ENCODE peak calls at places on chromosomes 11 and 22, in ten cellular contexts. One of them, this sample, is unnamed.

GRCh38 chr11:61567286-61568061 is 13.4 kb downstream of the SYT7 start:
- DNase-seq in NCI-H1105 treated with DMSO at 0.1 percent for 48 hours: no peak
- DNase-seq in NCI-H510A: peak
- DNase-seq in left ventricle myocardium inferior: peak
- DNase-seq in PC-3: peak
- DNase-seq in BE2C: no peak
- DNase-seq in thoracic aorta: no peak
- DNase-seq in ovary: peak
- DNase-seq in stimulated activated naive CD4-positive, alpha-beta T cell: peak
- DNase-seq in NB4: peak
- DNase-seq in this sample: peak

GRCh38 chr11:62908468-62909072 is 12.6 kb downstream of the CHRM1 start:
- DNase-seq in stimulated activated naive CD4-positive, alpha-beta T cell: no peak
- DNase-seq in BE2C: peak
- DNase-seq in NCI-H1105 treated with DMSO at 0.1 percent for 48 hours: no peak
- DNase-seq in NCI-H510A: no peak
- DNase-seq in thoracic aorta: no peak
- DNase-seq in PC-3: no peak
- DNase-seq in NB4: no peak
- DNase-seq in ovary: no peak
- DNase-seq in left ventricle myocardium inferior: no peak
- DNase-seq in this sample: no peak

GRCh38 chr22:46453006-46453828 is 84.2 kb downstream of the CELSR1 start:
- DNase-seq in thoracic aorta: no peak
- DNase-seq in NCI-H1105 treated with DMSO at 0.1 percent for 48 hours: no peak
- DNase-seq in PC-3: no peak
- DNase-seq in left ventricle myocardium inferior: no peak
- DNase-seq in BE2C: no peak
- DNase-seq in ovary: no peak
- DNase-seq in NB4: no peak
- DNase-seq in NCI-H510A: no peak
- DNase-seq in stimulated activated naive CD4-positive, alpha-beta T cell: no peak
- DNase-seq in this sample: no peak

GRCh38 chr11:14446701-14447169 is 52.9 kb downstream of the COPB1 start:
- DNase-seq in ovary: no peak
- DNase-seq in left ventricle myocardium inferior: no peak
- DNase-seq in BE2C: no peak
- DNase-seq in NB4: no peak
- DNase-seq in PC-3: peak
- DNase-seq in NCI-H1105 treated with DMSO at 0.1 percent for 48 hours: no peak
- DNase-seq in NCI-H510A: no peak
- DNase-seq in thoracic aorta: no peak
- DNase-seq in stimulated activated naive CD4-positive, alpha-beta T cell: no peak
- DNase-seq in this sample: no peak

GRCh38 chr22:46969491-46969890 is 207.0 kb downstream of the TBC1D22A start:
- DNase-seq in left ventricle myocardium inferior: no peak
- DNase-seq in thoracic aorta: no peak
- DNase-seq in stimulated activated naive CD4-positive, alpha-beta T cell: no peak
- DNase-seq in NCI-H1105 treated with DMSO at 0.1 percent for 48 hours: no peak
- DNase-seq in PC-3: no peak
- DNase-seq in NB4: peak
- DNase-seq in ovary: no peak
- DNase-seq in NCI-H510A: no peak
- DNase-seq in BE2C: no peak
- DNase-seq in this sample: no peak

GRCh38 chr22:44752285-44753188 is at the start of gene ARHGAP8:
- DNase-seq in NB4: no peak
- DNase-seq in PC-3: peak
- DNase-seq in NCI-H1105 treated with DMSO at 0.1 percent for 48 hours: peak
- DNase-seq in thoracic aorta: no peak
- DNase-seq in BE2C: no peak
- DNase-seq in NCI-H510A: peak
- DNase-seq in stimulated activated naive CD4-positive, alpha-beta T cell: peak
- DNase-seq in left ventricle myocardium inferior: no peak
- DNase-seq in ovary: no peak
- DNase-seq in this sample: no peak

GRCh38 chr11:99505319-99505718 is 484.6 kb downstream of the CNTN5 start:
- DNase-seq in BE2C: no peak
- DNase-seq in NB4: no peak
- DNase-seq in ovary: no peak
- DNase-seq in thoracic aorta: no peak
- DNase-seq in left ventricle myocardium inferior: no peak
- DNase-seq in NCI-H1105 treated with DMSO at 0.1 percent for 48 hours: no peak
- DNase-seq in PC-3: peak
- DNase-seq in stimulated activated naive CD4-positive, alpha-beta T cell: no peak
- DNase-seq in NCI-H510A: no peak
- DNase-seq in this sample: no peak

GRCh38 chr22:48477031-48477721 is 1350.5 kb downstream of the BRD1 start:
- DNase-seq in NCI-H510A: no peak
- DNase-seq in NB4: no peak
- DNase-seq in thoracic aorta: no peak
- DNase-seq in NCI-H1105 treated with DMSO at 0.1 percent for 48 hours: no peak
- DNase-seq in left ventricle myocardium inferior: peak
- DNase-seq in PC-3: no peak
- DNase-seq in BE2C: no peak
- DNase-seq in stimulated activated naive CD4-positive, alpha-beta T cell: no peak
- DNase-seq in ovary: peak
- DNase-seq in this sample: no peak

GRCh38 chr11:61896665-61897386 is 5.5 kb upstream of the FADS3 start:
- DNase-seq in NCI-H510A: no peak
- DNase-seq in stimulated activated naive CD4-positive, alpha-beta T cell: no peak
- DNase-seq in ovary: no peak
- DNase-seq in PC-3: no peak
- DNase-seq in left ventricle myocardium inferior: no peak
- DNase-seq in NCI-H1105 treated with DMSO at 0.1 percent for 48 hours: no peak
- DNase-seq in BE2C: no peak
- DNase-seq in NB4: no peak
- DNase-seq in thoracic aorta: no peak
- DNase-seq in this sample: no peak

GRCh38 chr11:66328036-66328306 is 8.3 kb downstream of the RIN1 start:
- DNase-seq in left ventricle myocardium inferior: no peak
- DNase-seq in stimulated activated naive CD4-positive, alpha-beta T cell: no peak
- DNase-seq in thoracic aorta: no peak
- DNase-seq in ovary: no peak
- DNase-seq in NCI-H1105 treated with DMSO at 0.1 percent for 48 hours: no peak
- DNase-seq in NB4: no peak
- DNase-seq in BE2C: no peak
- DNase-seq in NCI-H510A: no peak
- DNase-seq in PC-3: no peak
- DNase-seq in this sample: peak

GRCh38 chr22:26476705-26477340 is 6.8 kb downstream of the HPS4 start:
- DNase-seq in left ventricle myocardium inferior: no peak
- DNase-seq in NCI-H1105 treated with DMSO at 0.1 percent for 48 hours: no peak
- DNase-seq in NCI-H510A: no peak
- DNase-seq in BE2C: no peak
- DNase-seq in PC-3: no peak
- DNase-seq in stimulated activated naive CD4-positive, alpha-beta T cell: no peak
- DNase-seq in thoracic aorta: no peak
- DNase-seq in NB4: peak
- DNase-seq in ovary: no peak
- DNase-seq in this sample: no peak

GRCh38 chr11:121448431-121448941 is 3.6 kb upstream of the SORL1 start:
- DNase-seq in BE2C: no peak
- DNase-seq in stimulated activated naive CD4-positive, alpha-beta T cell: no peak
- DNase-seq in NB4: peak
- DNase-seq in NCI-H1105 treated with DMSO at 0.1 percent for 48 hours: no peak
- DNase-seq in left ventricle myocardium inferior: no peak
- DNase-seq in PC-3: no peak
- DNase-seq in ovary: no peak
- DNase-seq in NCI-H510A: no peak
- DNase-seq in thoracic aorta: no peak
- DNase-seq in this sample: no peak

GRCh38 chr11:114738954-114739353 is 60.6 kb downstream of the NXPE2 start:
- DNase-seq in BE2C: peak
- DNase-seq in NCI-H510A: no peak
- DNase-seq in NB4: peak
- DNase-seq in ovary: no peak
- DNase-seq in PC-3: peak
- DNase-seq in thoracic aorta: no peak
- DNase-seq in stimulated activated naive CD4-positive, alpha-beta T cell: peak
- DNase-seq in left ventricle myocardium inferior: no peak
- DNase-seq in NCI-H1105 treated with DMSO at 0.1 percent for 48 hours: peak
- DNase-seq in this sample: peak

GRCh38 chr22:43212434-43212952 is 25.6 kb upstream of the TTLL12 start:
- DNase-seq in left ventricle myocardium inferior: no peak
- DNase-seq in thoracic aorta: no peak
- DNase-seq in ovary: no peak
- DNase-seq in BE2C: no peak
- DNase-seq in NB4: no peak
- DNase-seq in stimulated activated naive CD4-positive, alpha-beta T cell: no peak
- DNase-seq in NCI-H1105 treated with DMSO at 0.1 percent for 48 hours: no peak
- DNase-seq in PC-3: no peak
- DNase-seq in NCI-H510A: no peak
- DNase-seq in this sample: no peak

GRCh38 chr11:47916361-47916841 is 64.0 kb upstream of the PTPRJ start:
- DNase-seq in ovary: no peak
- DNase-seq in NCI-H510A: no peak
- DNase-seq in thoracic aorta: no peak
- DNase-seq in BE2C: peak
- DNase-seq in NB4: no peak
- DNase-seq in PC-3: no peak
- DNase-seq in stimulated activated naive CD4-positive, alpha-beta T cell: no peak
- DNase-seq in left ventricle myocardium inferior: peak
- DNase-seq in NCI-H1105 treated with DMSO at 0.1 percent for 48 hours: no peak
- DNase-seq in this sample: no peak

GRCh38 chr22:29641052-29641780 is 37.8 kb downstream of the NF2 start:
- DNase-seq in PC-3: no peak
- DNase-seq in NB4: no peak
- DNase-seq in BE2C: no peak
- DNase-seq in NCI-H1105 treated with DMSO at 0.1 percent for 48 hours: no peak
- DNase-seq in NCI-H510A: no peak
- DNase-seq in thoracic aorta: no peak
- DNase-seq in left ventricle myocardium inferior: no peak
- DNase-seq in stimulated activated naive CD4-positive, alpha-beta T cell: no peak
- DNase-seq in ovary: no peak
- DNase-seq in this sample: no peak

GRCh38 chr11:130369141-130369691 is 54.5 kb upstream of the ZBTB44 start:
- DNase-seq in PC-3: no peak
- DNase-seq in NB4: no peak
- DNase-seq in ovary: no peak
- DNase-seq in BE2C: no peak
- DNase-seq in NCI-H510A: no peak
- DNase-seq in thoracic aorta: no peak
- DNase-seq in left ventricle myocardium inferior: no peak
- DNase-seq in stimulated activated naive CD4-positive, alpha-beta T cell: no peak
- DNase-seq in NCI-H1105 treated with DMSO at 0.1 percent for 48 hours: no peak
- DNase-seq in this sample: no peak

GRCh38 chr22:50207383-50208031 is 6.7 kb downstream of the SELENOO start:
- DNase-seq in left ventricle myocardium inferior: no peak
- DNase-seq in NB4: no peak
- DNase-seq in ovary: no peak
- DNase-seq in BE2C: peak
- DNase-seq in stimulated activated naive CD4-positive, alpha-beta T cell: no peak
- DNase-seq in NCI-H1105 treated with DMSO at 0.1 percent for 48 hours: no peak
- DNase-seq in PC-3: no peak
- DNase-seq in thoracic aorta: no peak
- DNase-seq in NCI-H510A: no peak
- DNase-seq in this sample: no peak

GRCh38 chr22:22207845-22208564 is 36.6 kb upstream of the VPREB1 start:
- DNase-seq in stimulated activated naive CD4-positive, alpha-beta T cell: peak
- DNase-seq in NB4: peak
- DNase-seq in left ventricle myocardium inferior: peak
- DNase-seq in NCI-H510A: peak
- DNase-seq in ovary: no peak
- DNase-seq in BE2C: peak
- DNase-seq in NCI-H1105 treated with DMSO at 0.1 percent for 48 hours: peak
- DNase-seq in thoracic aorta: no peak
- DNase-seq in PC-3: peak
- DNase-seq in this sample: peak

GRCh38 chr22:20281891-20282290 is 13.8 kb upstream of the RTN4R start:
- DNase-seq in thoracic aorta: no peak
- DNase-seq in NB4: no peak
- DNase-seq in PC-3: no peak
- DNase-seq in NCI-H510A: no peak
- DNase-seq in left ventricle myocardium inferior: no peak
- DNase-seq in BE2C: no peak
- DNase-seq in stimulated activated naive CD4-positive, alpha-beta T cell: no peak
- DNase-seq in ovary: no peak
- DNase-seq in NCI-H1105 treated with DMSO at 0.1 percent for 48 hours: no peak
- DNase-seq in this sample: no peak

GRCh38 chr22:23781065-23781464 is 5.7 kb upstream of the SMARCB1 start:
- DNase-seq in NCI-H1105 treated with DMSO at 0.1 percent for 48 hours: no peak
- DNase-seq in PC-3: no peak
- DNase-seq in thoracic aorta: no peak
- DNase-seq in ovary: no peak
- DNase-seq in NCI-H510A: no peak
- DNase-seq in stimulated activated naive CD4-positive, alpha-beta T cell: no peak
- DNase-seq in NB4: no peak
- DNase-seq in BE2C: no peak
- DNase-seq in left ventricle myocardium inferior: no peak
- DNase-seq in this sample: no peak

GRCh38 chr11:11425806-11426205 is 72.8 kb upstream of the CSNK2A3 start:
- DNase-seq in BE2C: no peak
- DNase-seq in stimulated activated naive CD4-positive, alpha-beta T cell: no peak
- DNase-seq in ovary: no peak
- DNase-seq in NCI-H1105 treated with DMSO at 0.1 percent for 48 hours: no peak
- DNase-seq in thoracic aorta: no peak
- DNase-seq in NCI-H510A: no peak
- DNase-seq in NB4: no peak
- DNase-seq in PC-3: no peak
- DNase-seq in left ventricle myocardium inferior: no peak
- DNase-seq in this sample: no peak

GRCh38 chr11:106082096-106082495 is 4.6 kb downstream of the AASDHPPT start:
- DNase-seq in left ventricle myocardium inferior: no peak
- DNase-seq in NCI-H1105 treated with DMSO at 0.1 percent for 48 hours: no peak
- DNase-seq in PC-3: no peak
- DNase-seq in stimulated activated naive CD4-positive, alpha-beta T cell: no peak
- DNase-seq in BE2C: no peak
- DNase-seq in NB4: no peak
- DNase-seq in ovary: no peak
- DNase-seq in NCI-H510A: no peak
- DNase-seq in thoracic aorta: no peak
- DNase-seq in this sample: no peak

GRCh38 chr11:94749367-94749766 is 18.8 kb upstream of the AMOTL1 start:
- DNase-seq in BE2C: no peak
- DNase-seq in NCI-H510A: no peak
- DNase-seq in ovary: no peak
- DNase-seq in PC-3: peak
- DNase-seq in NB4: no peak
- DNase-seq in thoracic aorta: no peak
- DNase-seq in stimulated activated naive CD4-positive, alpha-beta T cell: no peak
- DNase-seq in NCI-H1105 treated with DMSO at 0.1 percent for 48 hours: no peak
- DNase-seq in left ventricle myocardium inferior: no peak
- DNase-seq in this sample: no peak

GRCh38 chr11:85407648-85408047 is 219.5 kb downstream of the DLG2 start:
- DNase-seq in thoracic aorta: no peak
- DNase-seq in NCI-H510A: peak
- DNase-seq in BE2C: no peak
- DNase-seq in PC-3: no peak
- DNase-seq in ovary: no peak
- DNase-seq in stimulated activated naive CD4-positive, alpha-beta T cell: no peak
- DNase-seq in NCI-H1105 treated with DMSO at 0.1 percent for 48 hours: no peak
- DNase-seq in left ventricle myocardium inferior: no peak
- DNase-seq in NB4: no peak
- DNase-seq in this sample: no peak

GRCh38 chr22:20868225-20868944 is 9.6 kb downstream of the SNAP29 start:
- DNase-seq in NCI-H510A: no peak
- DNase-seq in PC-3: no peak
- DNase-seq in ovary: no peak
- DNase-seq in thoracic aorta: no peak
- DNase-seq in NCI-H1105 treated with DMSO at 0.1 percent for 48 hours: no peak
- DNase-seq in left ventricle myocardium inferior: no peak
- DNase-seq in stimulated activated naive CD4-positive, alpha-beta T cell: no peak
- DNase-seq in NB4: no peak
- DNase-seq in BE2C: no peak
- DNase-seq in this sample: no peak

GRCh38 chr11:126282361-126282741 is 542 bp upstream of the TIRAP start:
- DNase-seq in NB4: no peak
- DNase-seq in NCI-H510A: peak
- DNase-seq in left ventricle myocardium inferior: peak
- DNase-seq in PC-3: peak
- DNase-seq in ovary: peak
- DNase-seq in BE2C: peak
- DNase-seq in thoracic aorta: no peak
- DNase-seq in stimulated activated naive CD4-positive, alpha-beta T cell: peak
- DNase-seq in NCI-H1105 treated with DMSO at 0.1 percent for 48 hours: peak
- DNase-seq in this sample: peak

GRCh38 chr11:44813401-44813800 is 86.6 kb downstream of the TSPAN18 start:
- DNase-seq in ovary: no peak
- DNase-seq in NCI-H510A: no peak
- DNase-seq in BE2C: no peak
- DNase-seq in left ventricle myocardium inferior: peak
- DNase-seq in NB4: peak
- DNase-seq in NCI-H1105 treated with DMSO at 0.1 percent for 48 hours: no peak
- DNase-seq in stimulated activated naive CD4-positive, alpha-beta T cell: no peak
- DNase-seq in PC-3: no peak
- DNase-seq in thoracic aorta: no peak
- DNase-seq in this sample: no peak

This sample was measured in T-cell.